ENCODE peak calls at places on chromosomes 16 and 17, in six cellular contexts. B is Panc1, M is upper lobe of right lung, H is psoas muscle, I is neural progenitor cell, O is endothelial cell of umbilical vein. V is an unnamed sample.

GRCh38 chr17:77645441-77646430 is 312.8 kb upstream of the TNRC6C start:
- DNase-seq in B (no peak), M (peak; percentile 13), H (no peak), I (peak; percentile 46), O (no peak), V (no peak)

GRCh38 chr17:56593073-56593740 is at the start of gene NOG:
- DNase-seq in B (no peak), M (peak; percentile 79), H (peak; percentile 64), I (peak; percentile 89), O (peak; percentile 13), V (no peak)

GRCh38 chr17:46832945-46833839 is 14.7 kb upstream of the WNT3 start:
- DNase-seq in B (no peak), M (no peak), H (no peak), I (peak; percentile 33), O (no peak), V (peak; percentile 44)

GRCh38 chr16:73225983-73226382 is 178.1 kb upstream of the ZFHX3 start:
- DNase-seq in B (no peak), M (no peak), H (no peak), I (no peak), O (no peak), V (no peak)

GRCh38 chr17:19670906-19671305 is 22.4 kb downstream of the ALDH3A2 start:
- DNase-seq in B (no peak), M (no peak), H (no peak), I (no peak), O (no peak), V (no peak)

GRCh38 chr16:57761957-57762356 is 26.4 kb downstream of the KATNB1 start:
- DNase-seq in B (no peak), M (no peak), H (peak; percentile 12), I (no peak), O (no peak), V (no peak)

GRCh38 chr17:1481736-1482135 is 10.8 kb downstream of the MYO1C start:
- DNase-seq in B (no peak), M (no peak), H (no peak), I (no peak), O (no peak), V (no peak)

GRCh38 chr16:69848635-69849545 is 86.8 kb downstream of the WWP2 start:
- DNase-seq in B (no peak), M (peak; percentile 65), H (peak; percentile 82), I (no peak), O (peak; percentile 94), V (peak; percentile 84)

GRCh38 chr16:51034481-51035109 is 116.5 kb downstream of the SALL1 start:
- DNase-seq in B (no peak), M (no peak), H (no peak), I (no peak), O (no peak), V (no peak)

GRCh38 chr16:90012978-90013745 is 6.1 kb downstream of the DBNDD1 start:
- DNase-seq in B (no peak), M (no peak), H (no peak), I (no peak), O (no peak), V (no peak)

GRCh38 chr17:59332890-59333377 is 1.5 kb downstream of the YPEL2 start:
- DNase-seq in B (no peak), M (no peak), H (peak; percentile 47), I (no peak), O (peak; percentile 41), V (no peak)

GRCh38 chr17:68534714-68535113 is 22.5 kb downstream of the PRKAR1A start:
- DNase-seq in B (no peak), M (no peak), H (no peak), I (no peak), O (no peak), V (no peak)

GRCh38 chr17:70270554-70270953 is 101.2 kb downstream of the KCNJ2 start:
- DNase-seq in B (no peak), M (no peak), H (no peak), I (no peak), O (peak; percentile 55), V (no peak)

DNA sequence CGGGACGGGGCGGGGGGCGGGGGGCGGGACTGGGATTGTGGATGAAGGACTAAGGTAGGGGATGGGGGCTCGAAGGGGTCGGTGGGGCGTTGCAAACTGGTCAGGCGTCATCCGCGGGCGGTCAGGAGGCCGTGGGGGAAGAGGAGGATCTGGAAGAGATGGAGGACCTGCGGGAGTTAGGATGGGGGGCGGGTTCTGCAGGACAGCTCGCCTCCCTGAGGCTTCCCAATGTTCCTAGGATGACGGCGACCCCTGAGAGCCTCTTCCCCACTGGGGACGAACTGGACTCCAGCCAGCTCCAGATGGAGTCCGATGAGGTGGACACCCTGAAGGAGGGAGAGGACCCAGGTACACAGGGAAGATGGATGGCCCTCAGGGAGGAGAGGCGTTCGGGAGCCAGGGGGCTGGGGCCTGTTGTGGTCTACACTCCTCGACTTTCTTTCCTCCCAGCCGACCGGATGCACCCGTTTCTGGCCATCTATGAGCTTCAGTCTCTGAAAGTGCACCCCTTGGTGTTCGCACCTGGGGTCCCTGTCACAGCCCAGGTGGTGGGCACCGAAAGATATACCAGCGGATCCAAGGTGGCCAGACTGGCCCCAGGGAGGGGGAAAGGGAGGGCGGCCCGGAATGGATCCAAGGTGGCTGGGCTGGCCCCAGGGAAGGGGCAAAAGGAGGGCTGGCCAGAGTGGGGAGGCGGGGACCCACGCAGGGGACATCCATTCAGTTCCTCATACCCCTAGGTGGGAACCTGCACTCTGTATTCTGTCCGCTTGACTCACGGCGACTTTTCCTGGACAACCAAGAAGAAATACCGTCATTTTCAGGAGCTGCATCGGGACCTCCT is 804 bp downstream of the PLD2 start:
- DNase-seq in B (no peak), M (no peak), H (peak; percentile 21), I (no peak), O (no peak), V (no peak)
- H3K27ac ChIP-seq in B (no peak overlapping the region), M (peak overlapping the region; percentile 81), H (no peak overlapping the region), I (no peak overlapping the region), O (no peak overlapping the region), V (no peak overlapping the region)

GRCh38 chr16:15523092-15523541 is 88.7 kb downstream of the BMERB1 start:
- DNase-seq in B (no peak), M (peak; percentile 68), H (peak; percentile 51), I (peak; percentile 25), O (no peak), V (no peak)
- TF ChIP-seq CTCF in B (no peak), M (peak; percentile 18), H (peak; percentile 29), I (peak; percentile 24), O (no peak), V (no peak)

GRCh38 chr16:8887438-8887765 is 5.3 kb downstream of the LITAFD start:
- DNase-seq in B (no peak), M (peak; percentile 52), H (no peak), I (no peak), O (no peak), V (no peak)

GRCh38 chr16:8887952-8888560 is 5.9 kb downstream of the LITAFD start:
- DNase-seq in B (no peak), M (peak; percentile 63), H (peak; percentile 93), I (no peak), O (no peak), V (no peak)

GRCh38 chr16:8886593-8887437 is 4.7 kb downstream of the LITAFD start:
- DNase-seq in B (no peak), M (peak; percentile 38), H (no peak), I (no peak), O (no peak), V (no peak)

GRCh38 chr16:8882725-8883377 is 700 bp downstream of the LITAFD start:
- DNase-seq in B (no peak), M (no peak), H (no peak), I (no peak), O (no peak), V (no peak)

GRCh38 chr16:8885674-8886592 is 3.8 kb downstream of the LITAFD start:
- DNase-seq in B (no peak), M (peak; percentile 64), H (peak; percentile 51), I (peak; percentile 44), O (peak; percentile 48), V (no peak)
- H3K27ac ChIP-seq in B (no peak overlapping the region), M (no peak overlapping the region), H (peak overlapping the region; percentile 48), I (no peak overlapping the region), O (no peak overlapping the region), V (peak overlapping the region; percentile 91)

GRCh38 chr16:75105306-75106061 is 11.1 kb downstream of the LDHD start:
- DNase-seq in B (no peak), M (peak; percentile 69), H (no peak), I (no peak), O (no peak), V (peak; percentile 24)
- TF ChIP-seq CTCF in B (no peak), M (no peak), H (no peak), I (no peak), O (no peak), V (no peak)

GRCh38 chr16:52492789-52493357 is 54.1 kb downstream of the TOX3 start:
- DNase-seq in B (no peak), M (no peak), H (no peak), I (no peak), O (no peak), V (no peak)

GRCh38 chr16:52489894-52490293 is 57.0 kb downstream of the TOX3 start:
- DNase-seq in B (no peak), M (no peak), H (no peak), I (no peak), O (no peak), V (no peak)

GRCh38 chr16:52491216-52491615 is 55.7 kb downstream of the TOX3 start:
- DNase-seq in B (no peak), M (no peak), H (no peak), I (no peak), O (no peak), V (no peak)

GRCh38 chr16:52487849-52488457 is 59.0 kb downstream of the TOX3 start:
- DNase-seq in B (no peak), M (no peak), H (no peak), I (no peak), O (no peak), V (no peak)

DNA sequence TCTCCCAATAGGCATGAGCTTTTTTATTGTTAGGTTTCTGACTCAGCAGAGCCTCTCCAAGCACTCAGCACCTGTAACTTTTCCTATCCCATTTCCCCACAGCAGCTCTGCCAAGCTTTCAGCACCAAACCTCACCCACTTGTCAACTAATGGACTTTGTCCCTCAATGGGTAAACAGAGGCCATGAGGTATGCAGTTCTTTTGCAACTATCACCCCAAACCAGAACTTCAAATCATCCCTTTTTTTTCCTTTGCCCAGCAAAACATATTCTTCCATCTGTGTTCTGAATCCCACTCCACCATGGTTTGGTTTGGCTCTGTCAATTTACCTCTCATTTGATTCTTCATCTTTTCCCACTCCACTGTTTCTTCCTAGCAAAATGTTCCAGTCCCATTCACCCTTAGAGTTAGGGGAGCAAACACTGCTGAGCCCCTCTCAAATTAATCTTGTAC is 58.1 kb downstream of the TOX3 start:
- DNase-seq in B (no peak), M (no peak), H (no peak), I (no peak), O (no peak), V (no peak)
- H3K27ac ChIP-seq in B (no peak overlapping the region), M (no peak overlapping the region), H (no peak overlapping the region), I (no peak overlapping the region), O (no peak overlapping the region), V (no peak overlapping the region)

V was measured in AG04450.